ENCODE peak calls at places on chromosomes 7 and 10, in five cellular contexts. One of them, this sample, is unnamed.

GRCh38 chr7:2670720-2671391 is 17.1 kb upstream of the AMZ1 start:
- DNase-seq in AG04450: no peak
- DNase-seq in neural progenitor cell: peak
- DNase-seq in A549: peak
- DNase-seq in left ventricle myocardium inferior: peak
- DNase-seq in this sample: peak

GRCh38 chr10:133067152-133068090 is 20.3 kb upstream of the ADGRA1 start:
- DNase-seq in left ventricle myocardium inferior: no peak
- DNase-seq in neural progenitor cell: no peak
- DNase-seq in AG04450: no peak
- DNase-seq in A549: no peak
- DNase-seq in this sample: peak

GRCh38 chr10:92640110-92640509 is 47.2 kb downstream of the KIF11 start:
- DNase-seq in A549: peak
- DNase-seq in left ventricle myocardium inferior: no peak
- DNase-seq in AG04450: no peak
- DNase-seq in neural progenitor cell: no peak
- DNase-seq in this sample: peak

GRCh38 chr10:79400567-79401004 is 44.8 kb downstream of the ZCCHC24 start:
- DNase-seq in left ventricle myocardium inferior: no peak
- DNase-seq in AG04450: no peak
- DNase-seq in neural progenitor cell: peak
- DNase-seq in A549: peak
- DNase-seq in this sample: no peak

GRCh38 chr10:48377751-48378585 is 71.5 kb downstream of the MAPK8 start:
- DNase-seq in A549: no peak
- DNase-seq in neural progenitor cell: no peak
- DNase-seq in left ventricle myocardium inferior: no peak
- DNase-seq in AG04450: no peak
- DNase-seq in this sample: no peak

GRCh38 chr10:57657164-57657765 is 610.4 kb downstream of the IPMK start:
- DNase-seq in A549: peak
- DNase-seq in neural progenitor cell: peak
- DNase-seq in left ventricle myocardium inferior: peak
- DNase-seq in AG04450: no peak
- DNase-seq in this sample: peak

GRCh38 chr10:126169899-126170298 is 218.4 kb downstream of the ADAM12 start:
- DNase-seq in A549: no peak
- DNase-seq in left ventricle myocardium inferior: no peak
- DNase-seq in neural progenitor cell: no peak
- DNase-seq in AG04450: no peak
- DNase-seq in this sample: no peak

GRCh38 chr10:48632166-48632565 is 27.3 kb upstream of the ARHGAP22 start:
- DNase-seq in left ventricle myocardium inferior: no peak
- DNase-seq in neural progenitor cell: no peak
- DNase-seq in A549: no peak
- DNase-seq in AG04450: no peak
- DNase-seq in this sample: peak

GRCh38 chr10:87658383-87658795 is 1.3 kb upstream of the PAPSS2 start:
- DNase-seq in AG04450: no peak
- DNase-seq in neural progenitor cell: no peak
- DNase-seq in left ventricle myocardium inferior: no peak
- DNase-seq in A549: peak
- DNase-seq in this sample: no peak

GRCh38 chr10:43234471-43235041 is 32.3 kb downstream of the RASGEF1A start:
- DNase-seq in left ventricle myocardium inferior: peak
- DNase-seq in neural progenitor cell: no peak
- DNase-seq in AG04450: no peak
- DNase-seq in A549: no peak
- DNase-seq in this sample: no peak

GRCh38 chr10:28661035-28661434 is 16.3 kb upstream of the BAMBI start:
- DNase-seq in neural progenitor cell: no peak
- DNase-seq in left ventricle myocardium inferior: no peak
- DNase-seq in A549: peak
- DNase-seq in AG04450: peak
- DNase-seq in this sample: peak

GRCh38 chr7:32023353-32023752 is 46.9 kb downstream of the PDE1C start:
- DNase-seq in A549: no peak
- DNase-seq in AG04450: no peak
- DNase-seq in left ventricle myocardium inferior: no peak
- DNase-seq in neural progenitor cell: no peak
- DNase-seq in this sample: peak

GRCh38 chr10:44651834-44652233 is 259.3 kb upstream of the TMEM72 start:
- DNase-seq in left ventricle myocardium inferior: peak
- DNase-seq in neural progenitor cell: no peak
- DNase-seq in A549: no peak
- DNase-seq in AG04450: no peak
- DNase-seq in this sample: peak

GRCh38 chr10:29746080-29746797 is 111.5 kb upstream of the SVIL start:
- DNase-seq in A549: no peak
- DNase-seq in neural progenitor cell: no peak
- DNase-seq in AG04450: no peak
- DNase-seq in left ventricle myocardium inferior: no peak
- DNase-seq in this sample: no peak

DNA sequence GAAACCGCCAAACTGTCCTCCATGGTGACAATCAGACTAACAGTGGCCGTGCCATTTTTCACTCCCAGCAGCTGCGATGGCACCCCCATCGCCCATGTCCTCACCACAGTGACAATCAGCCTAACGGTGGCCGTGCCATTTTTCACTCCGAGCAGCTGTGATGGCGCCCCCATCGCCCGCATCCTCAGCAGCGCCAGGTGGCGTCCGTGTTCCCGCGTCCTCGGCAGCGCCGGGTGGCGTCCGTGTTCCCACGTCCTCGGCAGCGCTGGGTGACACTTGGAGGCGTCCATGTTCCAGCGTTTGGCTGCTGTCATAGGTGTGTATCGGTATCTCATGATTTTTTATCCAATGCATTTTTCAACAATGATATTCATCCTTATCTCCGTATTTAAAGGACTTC is 267.3 kb downstream of the PTPRN2 start:
- DNase-seq in neural progenitor cell: no peak
- DNase-seq in A549: no peak
- DNase-seq in left ventricle myocardium inferior: no peak
- DNase-seq in AG04450: no peak
- DNase-seq in this sample: no peak
- TF ChIP-seq CTCF in neural progenitor cell: no peak
- TF ChIP-seq CTCF in A549: no peak
- TF ChIP-seq CTCF in left ventricle myocardium inferior: no peak
- TF ChIP-seq CTCF in AG04450: no peak
- TF ChIP-seq CTCF in this sample: no peak

GRCh38 chr10:101568054-101568745 is 19.9 kb downstream of the POLL start:
- DNase-seq in neural progenitor cell: no peak
- DNase-seq in left ventricle myocardium inferior: no peak
- DNase-seq in A549: no peak
- DNase-seq in AG04450: no peak
- DNase-seq in this sample: no peak

GRCh38 chr10:101569838-101570763 is 18.0 kb downstream of the POLL start:
- DNase-seq in neural progenitor cell: peak
- DNase-seq in AG04450: peak
- DNase-seq in left ventricle myocardium inferior: peak
- DNase-seq in A549: peak
- DNase-seq in this sample: peak

GRCh38 chr10:101567165-101568006 is 20.7 kb downstream of the POLL start:
- DNase-seq in A549: no peak
- DNase-seq in AG04450: no peak
- DNase-seq in left ventricle myocardium inferior: no peak
- DNase-seq in neural progenitor cell: no peak
- DNase-seq in this sample: no peak

GRCh38 chr10:101570764-101571572 is 17.1 kb downstream of the POLL start:
- DNase-seq in A549: no peak
- DNase-seq in left ventricle myocardium inferior: no peak
- DNase-seq in neural progenitor cell: no peak
- DNase-seq in AG04450: no peak
- DNase-seq in this sample: no peak

DNA sequence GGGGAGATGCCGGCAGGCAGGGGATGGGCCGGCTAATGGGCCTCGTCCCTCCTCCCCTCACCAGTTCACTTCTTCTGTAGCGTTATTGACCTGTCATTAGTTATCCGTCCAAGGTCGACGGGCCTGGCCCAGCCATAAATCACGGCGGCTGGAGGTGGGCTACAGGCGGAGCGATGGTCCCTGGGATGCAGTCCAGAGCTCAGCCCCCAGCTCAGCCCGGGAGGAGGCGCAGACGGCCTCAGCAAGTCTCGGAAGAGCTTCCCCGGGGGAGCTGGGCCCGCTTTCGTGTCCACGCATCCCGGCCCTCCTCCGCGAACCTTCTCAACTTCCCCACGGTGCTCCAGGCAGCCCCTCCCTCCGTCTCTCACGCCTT is 18.6 kb downstream of the POLL start:
- DNase-seq in AG04450: no peak
- DNase-seq in A549: no peak
- DNase-seq in left ventricle myocardium inferior: no peak
- DNase-seq in neural progenitor cell: peak
- DNase-seq in this sample: no peak
- H3K4me3 ChIP-seq in AG04450: peak
- H3K4me3 ChIP-seq in A549: peak
- H3K4me3 ChIP-seq in left ventricle myocardium inferior: peak
- H3K4me3 ChIP-seq in neural progenitor cell: peak
- H3K4me3 ChIP-seq in this sample: peak

GRCh38 chr7:85471312-85471711 is 284.5 kb upstream of the SEMA3D start:
- DNase-seq in neural progenitor cell: no peak
- DNase-seq in A549: no peak
- DNase-seq in AG04450: no peak
- DNase-seq in left ventricle myocardium inferior: no peak
- DNase-seq in this sample: no peak
- TF ChIP-seq CTCF in neural progenitor cell: no peak
- TF ChIP-seq CTCF in A549: no peak
- TF ChIP-seq CTCF in AG04450: no peak
- TF ChIP-seq CTCF in left ventricle myocardium inferior: no peak
- TF ChIP-seq CTCF in this sample: no peak

GRCh38 chr7:19772323-19772722 is 1.1 kb downstream of the TMEM196 start:
- DNase-seq in AG04450: no peak
- DNase-seq in neural progenitor cell: peak
- DNase-seq in left ventricle myocardium inferior: no peak
- DNase-seq in A549: no peak
- DNase-seq in this sample: no peak
- H3K4me3 ChIP-seq in AG04450: no peak
- H3K4me3 ChIP-seq in neural progenitor cell: peak
- H3K4me3 ChIP-seq in left ventricle myocardium inferior: no peak
- H3K4me3 ChIP-seq in A549: peak
- H3K4me3 ChIP-seq in this sample: no peak

DNA sequence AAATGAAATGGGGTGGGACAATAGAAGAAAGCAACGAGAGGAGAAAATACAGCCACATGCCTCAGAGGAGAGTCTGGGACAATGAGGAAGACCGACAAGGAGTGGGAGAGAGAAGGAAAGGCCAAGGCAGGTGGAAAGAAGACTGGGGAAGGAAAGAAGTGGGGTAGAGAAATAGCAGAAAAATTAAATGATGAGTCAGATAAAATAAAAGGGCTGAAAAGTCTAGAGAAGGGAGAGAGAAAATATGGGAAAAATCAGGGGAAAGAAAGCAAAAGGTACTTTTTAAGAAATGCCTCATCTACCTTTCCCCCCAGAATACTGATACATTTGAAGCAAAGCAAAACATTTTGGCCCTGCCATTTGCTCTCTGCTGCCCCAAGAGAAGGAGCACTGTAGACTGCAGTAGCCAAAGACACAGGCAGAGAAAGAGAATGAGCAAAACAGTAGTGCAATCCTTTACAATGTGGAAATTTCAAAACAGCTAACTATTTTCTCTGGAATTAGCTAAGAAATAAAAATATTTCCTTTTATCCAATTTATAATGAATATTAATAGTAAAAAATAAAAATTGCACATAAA is 14.5 kb downstream of the GBX1 start:
- DNase-seq in A549: no peak
- DNase-seq in left ventricle myocardium inferior: no peak
- DNase-seq in neural progenitor cell: no peak
- DNase-seq in AG04450: no peak
- DNase-seq in this sample: no peak
- TF ChIP-seq CTCF in A549: no peak
- TF ChIP-seq CTCF in left ventricle myocardium inferior: no peak
- TF ChIP-seq CTCF in neural progenitor cell: peak
- TF ChIP-seq CTCF in AG04450: peak
- TF ChIP-seq CTCF in this sample: peak

GRCh38 chr7:124570558-124570957 is 195.0 kb downstream of the GPR37 start:
- DNase-seq in neural progenitor cell: no peak
- DNase-seq in A549: no peak
- DNase-seq in left ventricle myocardium inferior: no peak
- DNase-seq in AG04450: no peak
- DNase-seq in this sample: no peak
- H3K4me3 ChIP-seq in neural progenitor cell: no peak
- H3K4me3 ChIP-seq in A549: no peak
- H3K4me3 ChIP-seq in left ventricle myocardium inferior: no peak
- H3K4me3 ChIP-seq in AG04450: no peak
- H3K4me3 ChIP-seq in this sample: no peak

DNA sequence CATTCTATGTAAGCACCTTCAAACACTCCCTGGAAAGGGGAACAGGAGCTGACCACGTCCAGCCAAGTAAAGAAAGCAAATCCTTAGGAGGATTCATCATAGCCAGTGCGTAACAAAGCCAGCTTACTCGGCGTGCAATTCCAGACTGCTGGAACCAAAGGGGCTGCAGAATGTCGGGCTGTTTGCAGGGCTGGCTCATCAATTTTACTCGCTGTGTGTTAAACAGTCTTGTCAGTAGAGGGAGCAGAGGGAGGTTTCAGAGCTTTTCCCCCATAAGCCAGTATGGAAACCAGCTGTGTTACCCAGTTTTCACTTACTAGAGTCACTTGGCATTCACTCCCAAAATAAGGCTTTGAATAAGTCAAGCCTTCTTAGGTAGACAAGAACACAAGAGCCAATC is 127.1 kb downstream of the KMT2E start:
- DNase-seq in A549: peak
- DNase-seq in AG04450: peak
- DNase-seq in left ventricle myocardium inferior: no peak
- DNase-seq in neural progenitor cell: peak
- DNase-seq in this sample: peak
- TF ChIP-seq CTCF in A549: peak
- TF ChIP-seq CTCF in AG04450: peak
- TF ChIP-seq CTCF in left ventricle myocardium inferior: peak
- TF ChIP-seq CTCF in neural progenitor cell: peak
- TF ChIP-seq CTCF in this sample: peak

DNA sequence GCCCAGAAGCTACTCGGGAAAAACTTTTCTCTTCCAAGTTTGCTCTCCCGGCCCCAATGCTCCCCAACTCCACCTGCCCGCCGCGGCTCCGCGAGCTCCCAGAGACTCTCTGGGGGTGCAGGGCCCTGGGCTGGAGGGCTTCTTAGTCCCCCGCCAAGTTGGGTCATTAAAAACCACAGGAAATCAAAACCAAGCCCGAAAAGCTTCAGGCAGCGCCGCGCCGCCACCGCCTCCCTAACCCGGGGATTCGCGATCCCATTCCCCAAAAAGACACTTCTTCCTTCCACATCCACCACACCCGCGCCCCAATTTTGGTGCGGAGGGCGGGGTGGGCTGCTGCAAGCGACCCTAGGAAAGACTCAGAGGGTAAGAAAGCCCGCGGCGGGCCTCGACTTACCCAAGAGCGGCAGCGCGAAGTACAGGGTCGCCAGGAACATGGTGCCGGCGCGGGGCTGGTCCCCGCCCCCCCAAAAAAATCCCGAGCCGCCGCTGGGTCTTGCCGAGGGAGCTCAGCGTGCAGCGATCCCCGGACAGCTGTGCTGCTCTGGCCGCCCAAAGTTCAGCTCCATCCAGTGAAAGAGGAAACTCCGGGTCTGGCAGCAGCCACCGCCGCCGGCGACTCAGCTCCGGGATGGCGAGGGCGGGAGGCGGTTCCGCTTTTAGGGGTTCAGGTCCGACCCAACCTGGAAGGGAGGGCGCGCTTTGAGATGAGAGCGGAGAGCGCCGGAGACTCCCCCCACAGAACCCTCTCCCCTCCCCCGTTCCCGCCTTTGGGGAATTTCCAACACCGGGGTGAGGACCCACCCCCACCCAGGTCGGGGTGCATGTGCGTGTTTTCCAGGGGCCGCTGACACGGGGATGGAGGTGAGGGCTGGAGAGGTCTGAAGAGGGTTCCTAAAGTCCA is 1.2 kb downstream of the GFRA1 start:
- DNase-seq in left ventricle myocardium inferior: peak
- DNase-seq in AG04450: no peak
- DNase-seq in neural progenitor cell: peak
- DNase-seq in A549: no peak
- DNase-seq in this sample: no peak
- H3K4me3 ChIP-seq in left ventricle myocardium inferior: peak
- H3K4me3 ChIP-seq in AG04450: peak
- H3K4me3 ChIP-seq in neural progenitor cell: peak
- H3K4me3 ChIP-seq in A549: peak
- H3K4me3 ChIP-seq in this sample: peak